ENCODE peak calls at places on chromosomes 4 and X, in eight cellular contexts. T is lung, S is cardiac fibroblast, E is HFF-Myc, Q is GM23248, L is keratinocyte, O is RWPE2, V is mucosa of descending colon. F is an unnamed sample.
A peak's percentile ranks its signal among the peaks of the same experiment; 100 is the strongest.

GRCh38 chr4:4859010-4859798 is at the start of gene MSX1:
- DNase-seq in T (peak; percentile 82), S (peak; percentile 83), E (no peak), Q (peak; percentile 96), L (no peak), O (peak; percentile 75), V (peak; percentile 84), F (no peak)

GRCh38 chr4:167234388-167234881 is at the start of gene SPOCK3:
- DNase-seq in T (peak; percentile 32), S (peak; percentile 54), E (no peak), Q (peak; percentile 40), L (no peak), O (peak; percentile 52), V (no peak), F (no peak)

GRCh38 chr4:45971108-45971507 is 152.7 kb downstream of the GABRG1 start:
- DNase-seq in T (no peak), S (no peak), E (no peak), Q (no peak), L (no peak), O (no peak), V (no peak), F (no peak)

GRCh38 chr4:143375326-143376073 is 38.8 kb downstream of the GAB1 start:
- DNase-seq in T (peak; percentile 37), S (peak; percentile 47), E (no peak), Q (peak; percentile 46), L (no peak), O (no peak), V (peak; percentile 44), F (no peak)

GRCh38 chr4:10582059-10582686 is 102.4 kb downstream of the CLNK start:
- DNase-seq in T (peak; percentile 39), S (peak; percentile 73), E (peak; percentile 21), Q (peak; percentile 74), L (no peak), O (no peak), V (peak; percentile 31), F (no peak)

GRCh38 chr4:25423548-25423947 is 46.5 kb downstream of the ANAPC4 start:
- DNase-seq in T (no peak), S (no peak), E (no peak), Q (no peak), L (no peak), O (no peak), V (no peak), F (no peak)

GRCh38 chrX:135521405-135522131 is 1.1 kb downstream of the INTS6L start:
- DNase-seq in T (peak; percentile 86), S (peak; percentile 94), E (peak; percentile 51), Q (peak; percentile 90), L (peak; percentile 26), O (peak; percentile 85), V (peak; percentile 87), F (peak; percentile 60)

GRCh38 chrX:43629229-43629628 is 26.9 kb upstream of the MAOA start:
- DNase-seq in T (no peak), S (no peak), E (no peak), Q (no peak), L (no peak), O (no peak), V (no peak), F (no peak)

GRCh38 chr4:138519436-138519835 is 277.3 kb upstream of the SLC7A11 start:
- DNase-seq in T (no peak), S (no peak), E (no peak), Q (no peak), L (no peak), O (no peak), V (no peak), F (no peak)

GRCh38 chrX:7965436-7965835 is 38.2 kb upstream of the PNPLA4 start:
- DNase-seq in T (no peak), S (no peak), E (no peak), Q (no peak), L (no peak), O (no peak), V (no peak), F (no peak)

GRCh38 chr4:140856692-140857091 is 100.5 kb upstream of the TBC1D9 start:
- DNase-seq in T (no peak), S (peak; percentile 72), E (peak; percentile 9), Q (peak; percentile 80), L (peak; percentile 69), O (peak; percentile 72), V (no peak), F (no peak)

GRCh38 chr4:143411527-143412480 is 75.1 kb downstream of the GAB1 start:
- DNase-seq in T (no peak), S (peak; percentile 40), E (no peak), Q (peak; percentile 50), L (no peak), O (no peak), V (no peak), F (no peak)

GRCh38 chr4:52718123-52718522 is 33.1 kb downstream of the ERVMER34-1 start:
- DNase-seq in T (no peak), S (no peak), E (peak; percentile 49), Q (peak; percentile 13), L (no peak), O (no peak), V (no peak), F (no peak)

GRCh38 chr4:87220094-87220831 is at the start of gene KLHL8:
- DNase-seq in T (peak; percentile 87), S (peak; percentile 91), E (peak; percentile 25), Q (peak; percentile 94), L (no peak), O (peak; percentile 79), V (peak; percentile 94), F (no peak)

GRCh38 chr4:20288846-20289512 is 37.3 kb downstream of the SLIT2 start:
- DNase-seq in T (no peak), S (peak; percentile 48), E (no peak), Q (peak; percentile 83), L (no peak), O (no peak), V (no peak), F (no peak)

GRCh38 chrX:10011261-10011931 is 44.2 kb downstream of the CLDN34 start:
- DNase-seq in T (no peak), S (peak; percentile 54), E (no peak), Q (no peak), L (no peak), O (no peak), V (no peak), F (no peak)

GRCh38 chrX:10012776-10013175 is 45.6 kb downstream of the CLDN34 start:
- DNase-seq in T (no peak), S (no peak), E (no peak), Q (no peak), L (no peak), O (no peak), V (no peak), F (no peak)

GRCh38 chrX:10010686-10011085 is 43.5 kb downstream of the CLDN34 start:
- DNase-seq in T (no peak), S (peak; percentile 66), E (no peak), Q (peak; percentile 69), L (no peak), O (no peak), V (no peak), F (no peak)

GRCh38 chrX:10014462-10015373 is 47.6 kb downstream of the CLDN34 start:
- DNase-seq in T (peak; percentile 90), S (peak; percentile 95), E (no peak), Q (peak; percentile 87), L (peak; percentile 19), O (peak; percentile 86), V (peak; percentile 91), F (peak; percentile 39)

GRCh38 chrX:10011991-10012390 is 44.8 kb downstream of the CLDN34 start:
- DNase-seq in T (peak; percentile 47), S (no peak), E (no peak), Q (no peak), L (no peak), O (no peak), V (no peak), F (no peak)
- H3K4me3 ChIP-seq in T (no peak overlapping the region), S (no peak overlapping the region), E (no peak overlapping the region), Q (no peak overlapping the region), L (no peak overlapping the region), O (no peak overlapping the region), V (no peak overlapping the region), F (no peak overlapping the region)

DNA sequence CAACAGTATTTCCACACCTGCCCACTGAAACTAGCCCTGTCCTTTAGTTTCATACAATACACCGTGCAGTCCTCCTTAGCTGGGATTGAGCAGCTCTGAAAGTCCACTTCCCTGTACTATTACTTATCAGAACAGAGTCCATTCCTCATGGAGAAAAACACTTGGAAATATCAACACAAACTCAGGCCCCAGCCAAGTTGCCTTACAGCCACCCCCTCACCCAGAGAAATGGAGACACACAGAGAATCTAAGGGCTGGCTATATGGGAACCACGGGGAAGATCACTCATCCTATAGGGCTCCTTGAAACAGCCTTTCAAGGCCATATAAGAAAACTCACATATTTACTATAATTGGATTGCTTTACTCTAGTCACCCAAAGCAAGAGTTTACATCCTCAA is 1.9 kb downstream of the SCARB2 start:
- DNase-seq in T (no peak), S (no peak), E (no peak), Q (peak; percentile 31), L (no peak), O (no peak), V (no peak), F (no peak)
- H3K4me3 ChIP-seq in T (peak overlapping the region; percentile 29), S (peak overlapping the region; percentile 71), E (peak overlapping the region; percentile 67), Q (peak overlapping the region; percentile 86), L (peak overlapping the region; percentile 94), O (peak overlapping the region; percentile 59), V (no peak overlapping the region), F (peak overlapping the region; percentile 82)

GRCh38 chrX:154376768-154377167 is 2.3 kb upstream of the EMD start:
- DNase-seq in T (no peak), S (peak; percentile 41), E (no peak), Q (no peak), L (no peak), O (no peak), V (no peak), F (no peak)

GRCh38 chrX:154373340-154374306 is 811 bp downstream of the FLNA start:
- DNase-seq in T (peak; percentile 54), S (peak; percentile 84), E (no peak), Q (peak; percentile 76), L (peak; percentile 45), O (peak; percentile 84), V (peak; percentile 82), F (peak; percentile 40)

GRCh38 chrX:154372612-154373022 is 1.8 kb downstream of the FLNA start:
- DNase-seq in T (no peak), S (no peak), E (no peak), Q (peak; percentile 68), L (no peak), O (no peak), V (no peak), F (no peak)

GRCh38 chrX:154374361-154375155 is at the start of gene FLNA:
- DNase-seq in T (no peak), S (no peak), E (no peak), Q (peak; percentile 51), L (no peak), O (no peak), V (peak; percentile 65), F (no peak)

GRCh38 chrX:154375156-154375504 is 696 bp upstream of the FLNA start:
- DNase-seq in T (no peak), S (no peak), E (no peak), Q (no peak), L (no peak), O (no peak), V (no peak), F (no peak)
- H3K4me3 ChIP-seq in T (no peak overlapping the region), S (no peak overlapping the region), E (peak overlapping the region; percentile 26), Q (peak overlapping the region; percentile 73), L (no peak overlapping the region), O (peak overlapping the region; percentile 45), V (no peak overlapping the region), F (peak overlapping the region; percentile 39)

DNA sequence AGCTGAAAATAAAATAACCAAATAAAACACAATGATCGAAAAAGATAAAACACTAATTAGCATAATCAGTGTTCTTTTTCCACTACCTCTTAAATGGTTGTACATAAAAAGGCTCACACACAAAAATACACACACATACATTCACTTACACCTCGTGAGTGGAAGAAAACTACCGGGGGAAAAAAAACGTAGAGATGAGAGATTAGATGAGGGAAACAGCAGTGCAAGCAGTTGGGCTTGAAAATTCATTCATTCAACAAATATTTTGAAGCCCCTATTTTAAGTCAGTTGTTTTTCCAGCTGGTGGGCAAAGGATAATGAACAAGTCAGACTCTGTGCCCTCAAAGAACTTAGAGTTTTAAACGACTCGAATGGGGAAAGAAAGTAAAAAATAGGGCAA is 1.0 kb downstream of the TBCK start:
- DNase-seq in T (no peak), S (no peak), E (no peak), Q (no peak), L (no peak), O (no peak), V (no peak), F (no peak)
- H3K4me3 ChIP-seq in T (no peak overlapping the region), S (peak overlapping the region; percentile 96), E (peak overlapping the region; percentile 63), Q (peak overlapping the region; percentile 93), L (peak overlapping the region; percentile 95), O (peak overlapping the region; percentile 80), V (no peak overlapping the region), F (peak overlapping the region; percentile 78)